ENCODE peak calls at places on chromosome 17, in eight cellular contexts. X is cardiac fibroblast; P is NCI-H1092 treated with DMSO at 0.1 percent for 48 hours; N is activated CD4-positive, alpha-beta T cell treated with anti-CD3 and anti-CD28 coated beads, Interleukin-2, amount 10 ng/mL, durations not matched to agents 7 days and 5 days; J is lung; A is NCI-H524; C is epithelial cell of proximal tubule; W is hippocampal formation. Y is an unnamed sample.

GRCh38 chr17:80708497-80708896 is 163.9 kb downstream of the RPTOR start:
- DNase-seq in X (no peak), P (no peak), N (no peak), J (no peak), A (no peak), C (no peak), W (no peak), Y (no peak)

GRCh38 chr17:74241434-74241833 is 28.1 kb downstream of the TTYH2 start:
- DNase-seq in X (no peak), P (no peak), N (no peak), J (peak; percentile 34), A (no peak), C (no peak), W (peak; percentile 65), Y (no peak)

GRCh38 chr17:5718751-5719150 is 134.4 kb upstream of the NLRP1 start:
- DNase-seq in X (no peak), P (no peak), N (no peak), J (no peak), A (no peak), C (no peak), W (no peak), Y (no peak)

GRCh38 chr17:1568950-1569810 is 6.6 kb upstream of the PITPNA start:
- DNase-seq in X (no peak), P (no peak), N (no peak), J (no peak), A (no peak), C (no peak), W (no peak), Y (peak; percentile 9)

GRCh38 chr17:72654746-72655145 is 437.7 kb downstream of the SLC39A11 start:
- DNase-seq in X (no peak), P (no peak), N (no peak), J (no peak), A (no peak), C (no peak), W (no peak), Y (no peak)

GRCh38 chr17:36001862-36002603 is 680 bp upstream of the CCL15 start:
- DNase-seq in X (no peak), P (no peak), N (no peak), J (peak; percentile 61), A (peak; percentile 1), C (peak; percentile 19), W (no peak), Y (no peak)

GRCh38 chr17:64245218-64246145 is 17.6 kb downstream of the TEX2 start:
- DNase-seq in X (peak; percentile 33), P (no peak), N (no peak), J (no peak), A (no peak), C (no peak), W (no peak), Y (no peak)

GRCh38 chr17:27473190-27473747 is 17.0 kb downstream of the KSR1 start:
- DNase-seq in X (no peak), P (no peak), N (no peak), J (no peak), A (no peak), C (no peak), W (no peak), Y (no peak)

GRCh38 chr17:37146578-37147119 is 197.9 kb downstream of the AATF start:
- DNase-seq in X (no peak), P (no peak), N (no peak), J (no peak), A (no peak), C (no peak), W (no peak), Y (no peak)

GRCh38 chr17:2054740-2055493 is at the start of gene HIC1:
- DNase-seq in X (peak; percentile 81), P (peak; percentile 32), N (peak; percentile 78), J (peak; percentile 72), A (peak; percentile 60), C (no peak), W (peak; percentile 18), Y (no peak)

GRCh38 chr17:19645608-19646250 is 2.8 kb upstream of the ALDH3A2 start:
- DNase-seq in X (peak; percentile 34), P (no peak), N (peak; percentile 69), J (no peak), A (peak; percentile 22), C (no peak), W (no peak), Y (no peak)

GRCh38 chr17:15892679-15893332 is 52.1 kb upstream of the ADORA2B start:
- DNase-seq in X (peak; percentile 27), P (no peak), N (no peak), J (no peak), A (no peak), C (no peak), W (no peak), Y (no peak)

GRCh38 chr17:49880291-49881053 is 32.6 kb upstream of the TAC4 start:
- DNase-seq in X (peak; percentile 56), P (peak; percentile 8), N (peak; percentile 71), J (peak; percentile 81), A (peak; percentile 77), C (no peak), W (no peak), Y (peak; percentile 78)

GRCh38 chr17:41496803-41497484 is 7.2 kb upstream of the KRT36 start:
- DNase-seq in X (peak; percentile 89), P (peak; percentile 65), N (peak; percentile 76), J (peak; percentile 90), A (no peak), C (peak; percentile 52), W (no peak), Y (peak; percentile 66)

GRCh38 chr17:81207610-81208581 is 14.9 kb downstream of the CEP131 start:
- DNase-seq in X (no peak), P (peak; percentile 7), N (no peak), J (no peak), A (peak; percentile 56), C (no peak), W (no peak), Y (no peak)

GRCh38 chr17:59491353-59492090 is 73.9 kb upstream of the DHX40 start:
- DNase-seq in X (no peak), P (no peak), N (no peak), J (no peak), A (no peak), C (no peak), W (no peak), Y (no peak)

GRCh38 chr17:78128616-78129384 is at the start of gene TMC6:
- DNase-seq in X (no peak), P (no peak), N (peak; percentile 82), J (peak; percentile 74), A (peak; percentile 85), C (no peak), W (peak; percentile 25), Y (peak; percentile 82)

GRCh38 chr17:78589885-78590284 is 12.7 kb upstream of the DNAH17 start:
- DNase-seq in X (no peak), P (no peak), N (no peak), J (no peak), A (no peak), C (no peak), W (no peak), Y (no peak)

GRCh38 chr17:77966476-77966875 is 8.0 kb downstream of the TNRC6C start:
- DNase-seq in X (no peak), P (no peak), N (no peak), J (no peak), A (no peak), C (no peak), W (no peak), Y (no peak)

GRCh38 chr17:17204635-17205231 is 1.4 kb downstream of the PLD6 start:
- DNase-seq in X (no peak), P (no peak), N (no peak), J (no peak), A (no peak), C (no peak), W (no peak), Y (no peak)